ENCODE peak calls at places on chromosomes 7 and 10, in seven cellular contexts. One of them, this sample, is unnamed.

GRCh38 chr10:125629758-125630376 is 53.1 kb downstream of the TEX36 start:
- DNase-seq in IMR-90: peak; percentile 53
- DNase-seq in heart left ventricle: no peak
- DNase-seq in ovary: no peak
- DNase-seq in breast epithelium: no peak
- DNase-seq in A549: peak; percentile 72
- DNase-seq in body of pancreas: no peak
- DNase-seq in this sample: peak; percentile 67

GRCh38 chr7:66537876-66538275 is 90.8 kb upstream of the KCTD7 start:
- DNase-seq in ovary: no peak
- DNase-seq in heart left ventricle: no peak
- DNase-seq in A549: no peak
- DNase-seq in body of pancreas: no peak
- DNase-seq in IMR-90: no peak
- DNase-seq in breast epithelium: no peak
- DNase-seq in this sample: no peak

GRCh38 chr10:117137031-117137910 is 799 bp downstream of the VAX1 start:
- DNase-seq in heart left ventricle: no peak
- DNase-seq in A549: peak; percentile 71
- DNase-seq in IMR-90: no peak
- DNase-seq in breast epithelium: no peak
- DNase-seq in body of pancreas: no peak
- DNase-seq in ovary: no peak
- DNase-seq in this sample: no peak

GRCh38 chr10:13346280-13346819 is 1.7 kb downstream of the SEPHS1 start:
- DNase-seq in ovary: peak; percentile 47
- DNase-seq in body of pancreas: no peak
- DNase-seq in IMR-90: peak; percentile 71
- DNase-seq in heart left ventricle: no peak
- DNase-seq in breast epithelium: peak; percentile 33
- DNase-seq in A549: no peak
- DNase-seq in this sample: no peak

GRCh38 chr10:64458341-64458740 is 937.1 kb downstream of the REEP3 start:
- DNase-seq in breast epithelium: no peak
- DNase-seq in heart left ventricle: no peak
- DNase-seq in ovary: no peak
- DNase-seq in IMR-90: no peak
- DNase-seq in A549: no peak
- DNase-seq in body of pancreas: no peak
- DNase-seq in this sample: no peak

GRCh38 chr10:78802866-78803265 is 265.9 kb upstream of the ZMIZ1 start:
- DNase-seq in IMR-90: peak; percentile 79
- DNase-seq in A549: no peak
- DNase-seq in body of pancreas: no peak
- DNase-seq in heart left ventricle: peak; percentile 80
- DNase-seq in ovary: peak; percentile 65
- DNase-seq in breast epithelium: peak; percentile 28
- DNase-seq in this sample: no peak

GRCh38 chr7:155763721-155764431 is 48.4 kb downstream of the SHH start:
- DNase-seq in ovary: no peak
- DNase-seq in heart left ventricle: no peak
- DNase-seq in body of pancreas: no peak
- DNase-seq in breast epithelium: no peak
- DNase-seq in IMR-90: peak; percentile 77
- DNase-seq in A549: no peak
- DNase-seq in this sample: peak; percentile 36

GRCh38 chr10:132186488-132187413 is at the start of gene DPYSL4:
- DNase-seq in heart left ventricle: peak; percentile 60
- DNase-seq in IMR-90: no peak
- DNase-seq in ovary: no peak
- DNase-seq in A549: no peak
- DNase-seq in breast epithelium: no peak
- DNase-seq in body of pancreas: no peak
- DNase-seq in this sample: no peak

GRCh38 chr10:49280001-49280408 is 19.0 kb upstream of the C10orf71 start:
- DNase-seq in ovary: no peak
- DNase-seq in A549: no peak
- DNase-seq in breast epithelium: no peak
- DNase-seq in IMR-90: peak; percentile 15
- DNase-seq in body of pancreas: no peak
- DNase-seq in heart left ventricle: no peak
- DNase-seq in this sample: peak; percentile 76

GRCh38 chr10:14326581-14326980 is 4.1 kb downstream of the FRMD4A start:
- DNase-seq in ovary: no peak
- DNase-seq in IMR-90: no peak
- DNase-seq in A549: no peak
- DNase-seq in breast epithelium: no peak
- DNase-seq in body of pancreas: no peak
- DNase-seq in heart left ventricle: no peak
- DNase-seq in this sample: no peak

GRCh38 chr10:34815174-34816066 is at the start of gene PARD3:
- DNase-seq in breast epithelium: peak; percentile 48
- DNase-seq in heart left ventricle: peak; percentile 83
- DNase-seq in IMR-90: peak; percentile 51
- DNase-seq in A549: peak; percentile 71
- DNase-seq in body of pancreas: peak; percentile 73
- DNase-seq in ovary: peak; percentile 82
- DNase-seq in this sample: peak; percentile 72

GRCh38 chr10:27258838-27259532 is 18.4 kb upstream of the ACBD5 start:
- DNase-seq in heart left ventricle: peak; percentile 69
- DNase-seq in breast epithelium: no peak
- DNase-seq in ovary: no peak
- DNase-seq in body of pancreas: no peak
- DNase-seq in IMR-90: no peak
- DNase-seq in A549: no peak
- DNase-seq in this sample: no peak

GRCh38 chr10:2925631-2926030 is 141.7 kb upstream of the PFKP start:
- DNase-seq in ovary: no peak
- DNase-seq in breast epithelium: peak; percentile 62
- DNase-seq in A549: no peak
- DNase-seq in body of pancreas: peak; percentile 35
- DNase-seq in heart left ventricle: peak; percentile 73
- DNase-seq in IMR-90: peak; percentile 40
- DNase-seq in this sample: peak; percentile 84

GRCh38 chr7:16838386-16838785 is 33.6 kb upstream of the AGR2 start:
- DNase-seq in breast epithelium: no peak
- DNase-seq in body of pancreas: no peak
- DNase-seq in heart left ventricle: no peak
- DNase-seq in IMR-90: peak; percentile 10
- DNase-seq in A549: no peak
- DNase-seq in ovary: no peak
- DNase-seq in this sample: no peak

GRCh38 chr7:35036361-35037171 is 719 bp downstream of the DPY19L1 start:
- DNase-seq in heart left ventricle: peak; percentile 85
- DNase-seq in ovary: peak; percentile 67
- DNase-seq in IMR-90: peak; percentile 53
- DNase-seq in breast epithelium: no peak
- DNase-seq in body of pancreas: peak; percentile 72
- DNase-seq in A549: peak; percentile 59
- DNase-seq in this sample: peak; percentile 81

GRCh38 chr10:11697718-11698527 is 44.3 kb upstream of the ECHDC3 start:
- DNase-seq in breast epithelium: no peak
- DNase-seq in ovary: no peak
- DNase-seq in IMR-90: no peak
- DNase-seq in body of pancreas: no peak
- DNase-seq in A549: no peak
- DNase-seq in heart left ventricle: peak; percentile 21
- DNase-seq in this sample: no peak

GRCh38 chr7:157892751-157893150 is 555.9 kb downstream of the DNAJB6 start:
- DNase-seq in A549: no peak
- DNase-seq in IMR-90: no peak
- DNase-seq in body of pancreas: no peak
- DNase-seq in ovary: no peak
- DNase-seq in heart left ventricle: no peak
- DNase-seq in breast epithelium: no peak
- DNase-seq in this sample: no peak

GRCh38 chr7:65006094-65006992 is at the start of gene ERV3-1:
- DNase-seq in ovary: peak; percentile 95
- DNase-seq in body of pancreas: peak; percentile 94
- DNase-seq in heart left ventricle: peak; percentile 96
- DNase-seq in A549: peak; percentile 96
- DNase-seq in breast epithelium: peak; percentile 97
- DNase-seq in IMR-90: peak; percentile 93
- DNase-seq in this sample: peak; percentile 100
- TF ChIP-seq POLR2A in ovary: peak; percentile 91
- TF ChIP-seq POLR2A in body of pancreas: peak; percentile 99
- TF ChIP-seq POLR2A in heart left ventricle: peak; percentile 98
- TF ChIP-seq POLR2A in A549: peak; percentile 76
- TF ChIP-seq POLR2A in breast epithelium: peak; percentile 95
- TF ChIP-seq POLR2A in IMR-90: peak; percentile 96
- TF ChIP-seq POLR2A in this sample: peak; percentile 99

GRCh38 chr7:101814996-101815825 is 2.2 kb upstream of the CUX1 start:
- DNase-seq in breast epithelium: peak; percentile 19
- DNase-seq in ovary: peak; percentile 77
- DNase-seq in body of pancreas: peak; percentile 63
- DNase-seq in A549: peak; percentile 50
- DNase-seq in IMR-90: peak; percentile 21
- DNase-seq in heart left ventricle: peak; percentile 80
- DNase-seq in this sample: peak; percentile 78

GRCh38 chr7:101812595-101812994 is 4.8 kb upstream of the CUX1 start:
- DNase-seq in breast epithelium: no peak
- DNase-seq in ovary: no peak
- DNase-seq in IMR-90: no peak
- DNase-seq in body of pancreas: no peak
- DNase-seq in A549: no peak
- DNase-seq in heart left ventricle: no peak
- DNase-seq in this sample: no peak

GRCh38 chr7:101813414-101814019 is 3.9 kb upstream of the CUX1 start:
- DNase-seq in ovary: no peak
- DNase-seq in IMR-90: no peak
- DNase-seq in heart left ventricle: no peak
- DNase-seq in breast epithelium: no peak
- DNase-seq in A549: no peak
- DNase-seq in body of pancreas: no peak
- DNase-seq in this sample: peak; percentile 64

GRCh38 chr7:101815826-101816488 is 1.5 kb upstream of the CUX1 start:
- DNase-seq in body of pancreas: peak; percentile 78
- DNase-seq in ovary: peak; percentile 71
- DNase-seq in heart left ventricle: peak; percentile 88
- DNase-seq in A549: peak; percentile 84
- DNase-seq in IMR-90: peak; percentile 79
- DNase-seq in breast epithelium: peak; percentile 36
- DNase-seq in this sample: peak; percentile 94

DNA sequence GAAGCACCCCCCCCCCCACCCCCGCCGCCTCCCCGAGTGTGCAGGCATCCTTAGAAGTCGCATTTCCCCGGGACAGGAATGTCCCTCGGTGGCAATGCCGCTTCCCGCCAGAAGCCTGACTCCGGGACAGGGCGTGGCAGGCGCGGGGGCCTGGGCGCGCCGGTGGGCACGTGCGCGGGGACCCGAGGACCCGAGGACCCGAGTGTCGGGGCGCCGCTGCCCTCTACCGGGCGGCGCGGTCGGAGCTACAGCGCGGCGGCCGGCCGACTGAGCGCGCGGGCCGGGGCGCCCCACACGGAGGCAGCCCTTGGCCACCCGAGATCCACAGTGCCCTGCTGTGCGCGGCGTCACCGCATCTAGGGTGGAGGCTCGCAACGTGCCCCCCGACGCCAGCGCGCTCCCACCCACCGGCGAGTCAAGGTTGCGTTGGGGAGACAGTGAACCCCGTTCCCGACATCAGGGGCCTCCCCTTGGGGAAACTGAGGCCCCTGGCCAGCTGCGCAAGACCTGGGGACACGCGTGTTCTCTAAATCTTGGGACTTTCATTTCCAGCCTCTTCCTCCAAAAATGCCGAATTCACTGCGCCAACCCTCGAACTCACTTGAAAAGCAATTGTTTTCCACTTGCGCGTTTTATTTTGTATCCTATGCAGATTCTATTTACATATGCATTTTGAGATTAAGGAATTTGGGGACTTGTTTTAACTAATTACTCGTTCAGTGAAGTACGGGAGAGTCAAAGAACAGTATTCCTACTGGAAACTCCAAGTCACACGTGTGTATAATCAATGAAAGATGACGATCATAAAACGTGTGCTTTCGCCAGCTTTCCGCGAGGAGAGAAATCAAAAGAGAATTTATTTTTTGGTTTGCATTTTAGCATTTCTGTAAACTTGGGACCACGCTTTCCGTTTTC is 3.1 kb upstream of the CUX1 start:
- DNase-seq in IMR-90: peak; percentile 44
- DNase-seq in A549: peak; percentile 70
- DNase-seq in heart left ventricle: peak; percentile 81
- DNase-seq in body of pancreas: peak; percentile 67
- DNase-seq in ovary: peak; percentile 77
- DNase-seq in breast epithelium: no peak
- DNase-seq in this sample: peak; percentile 89
- TF ChIP-seq POLR2A in IMR-90: no peak
- TF ChIP-seq POLR2A in A549: peak; percentile 34
- TF ChIP-seq POLR2A in heart left ventricle: no peak
- TF ChIP-seq POLR2A in body of pancreas: peak; percentile 19
- TF ChIP-seq POLR2A in ovary: no peak
- TF ChIP-seq POLR2A in breast epithelium: no peak
- TF ChIP-seq POLR2A in this sample: peak; percentile 30

GRCh38 chr10:51699475-51700227 is at the start of gene CSTF2T:
- DNase-seq in body of pancreas: peak; percentile 91
- DNase-seq in breast epithelium: peak; percentile 82
- DNase-seq in IMR-90: peak; percentile 96
- DNase-seq in heart left ventricle: peak; percentile 91
- DNase-seq in ovary: peak; percentile 91
- DNase-seq in A549: peak; percentile 97
- DNase-seq in this sample: peak; percentile 93
- TF ChIP-seq POLR2A in body of pancreas: peak; percentile 79
- TF ChIP-seq POLR2A in breast epithelium: peak; percentile 8
- TF ChIP-seq POLR2A in IMR-90: peak; percentile 68
- TF ChIP-seq POLR2A in heart left ventricle: peak; percentile 18
- TF ChIP-seq POLR2A in ovary: peak; percentile 71
- TF ChIP-seq POLR2A in A549: peak; percentile 73
- TF ChIP-seq POLR2A in this sample: peak; percentile 27

GRCh38 chr7:73621168-73622063 is 2.9 kb downstream of the MLXIPL start:
- DNase-seq in IMR-90: no peak
- DNase-seq in A549: no peak
- DNase-seq in heart left ventricle: no peak
- DNase-seq in body of pancreas: no peak
- DNase-seq in breast epithelium: no peak
- DNase-seq in ovary: no peak
- DNase-seq in this sample: no peak
- TF ChIP-seq POLR2A in IMR-90: no peak
- TF ChIP-seq POLR2A in A549: no peak
- TF ChIP-seq POLR2A in heart left ventricle: no peak
- TF ChIP-seq POLR2A in body of pancreas: no peak
- TF ChIP-seq POLR2A in breast epithelium: no peak
- TF ChIP-seq POLR2A in ovary: no peak
- TF ChIP-seq POLR2A in this sample: no peak

GRCh38 chr10:21526184-21526951 is 886 bp upstream of the SKIDA1 start:
- DNase-seq in ovary: peak; percentile 91
- DNase-seq in IMR-90: peak; percentile 64
- DNase-seq in A549: peak; percentile 89
- DNase-seq in body of pancreas: peak; percentile 76
- DNase-seq in breast epithelium: peak; percentile 68
- DNase-seq in heart left ventricle: peak; percentile 92
- DNase-seq in this sample: peak; percentile 86
- TF ChIP-seq POLR2A in ovary: peak; percentile 37
- TF ChIP-seq POLR2A in IMR-90: no peak
- TF ChIP-seq POLR2A in A549: peak; percentile 51
- TF ChIP-seq POLR2A in body of pancreas: peak; percentile 56
- TF ChIP-seq POLR2A in breast epithelium: peak; percentile 24
- TF ChIP-seq POLR2A in heart left ventricle: peak; percentile 20
- TF ChIP-seq POLR2A in this sample: no peak

DNA sequence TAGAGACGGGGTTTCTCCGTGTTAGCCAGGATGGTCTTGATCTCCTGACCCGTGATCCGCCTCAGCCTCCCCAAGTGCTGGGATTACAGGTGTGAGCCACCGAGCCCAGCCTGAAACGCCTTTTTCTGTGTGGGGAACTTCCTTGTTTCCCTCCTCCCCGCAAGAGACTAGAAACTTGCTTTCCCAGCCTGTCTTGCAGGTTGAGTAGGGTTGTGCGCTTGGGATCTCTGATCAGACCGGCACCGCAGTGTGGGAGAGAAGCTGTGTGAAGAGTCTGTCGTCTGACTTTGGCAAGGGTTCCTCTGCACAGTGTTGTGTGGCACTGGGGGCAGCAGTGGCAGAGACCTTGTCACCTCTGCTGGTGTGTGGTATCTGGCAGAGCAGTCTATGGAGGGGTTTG is 28.9 kb downstream of the RBM17 start:
- DNase-seq in heart left ventricle: no peak
- DNase-seq in body of pancreas: no peak
- DNase-seq in ovary: no peak
- DNase-seq in A549: no peak
- DNase-seq in breast epithelium: no peak
- DNase-seq in IMR-90: no peak
- DNase-seq in this sample: no peak
- TF ChIP-seq POLR2A in heart left ventricle: no peak
- TF ChIP-seq POLR2A in body of pancreas: no peak
- TF ChIP-seq POLR2A in ovary: no peak
- TF ChIP-seq POLR2A in A549: no peak
- TF ChIP-seq POLR2A in breast epithelium: no peak
- TF ChIP-seq POLR2A in IMR-90: no peak
- TF ChIP-seq POLR2A in this sample: no peak

This sample was measured in NB4.